ENCODE peak calls at places on chromosomes 12 and 14, in ten cellular contexts. A is A549, B is thyroid gland, M is tibial nerve, E is suprapubic skin, L is uterus, W is IMR-90, D is right lobe of liver, T is HepG2, N is transverse colon. I is an unnamed sample.

GRCh38 chr14:90660865-90661570 is 155.2 kb downstream of the TTC7B start:
- DNase-seq in A (no peak), B (peak), M (no peak), E (no peak), L (no peak), W (no peak), D (no peak), T (no peak), N (peak), I (no peak)

GRCh38 chr14:41016213-41016612 is 590.5 kb upstream of the LRFN5 start:
- DNase-seq in A (no peak), B (no peak), M (no peak), E (no peak), L (no peak), W (no peak), D (no peak), T (no peak), N (no peak), I (no peak)

GRCh38 chr14:58427289-58428010 is at the start of the genes KIAA0586 and TIMM9:
- DNase-seq in A (peak), B (peak), M (peak), E (peak), L (peak), W (peak), D (peak), T (peak), N (peak), I (peak)

GRCh38 chr12:42631507-42631906 is 42.0 kb upstream of the PRICKLE1 start:
- DNase-seq in A (no peak), B (no peak), M (no peak), E (no peak), L (no peak), W (peak), D (no peak), T (no peak), N (no peak), I (no peak)

GRCh38 chr14:20830831-20831230 is 28.2 kb upstream of the RNASE1 start:
- DNase-seq in A (no peak), B (no peak), M (no peak), E (no peak), L (no peak), W (no peak), D (no peak), T (no peak), N (no peak), I (no peak)

GRCh38 chr12:3263939-3264699 is 186.9 kb downstream of the TSPAN9 start:
- DNase-seq in A (no peak), B (no peak), M (no peak), E (no peak), L (no peak), W (no peak), D (no peak), T (no peak), N (no peak), I (no peak)

GRCh38 chr12:96194901-96195844 is 998 bp downstream of the ELK3 start:
- DNase-seq in A (peak), B (peak), M (no peak), E (peak), L (peak), W (peak), D (no peak), T (no peak), N (peak), I (peak)

GRCh38 chr14:86954623-86955022 is 1038.4 kb downstream of the GALC start:
- DNase-seq in A (no peak), B (no peak), M (no peak), E (no peak), L (no peak), W (no peak), D (no peak), T (no peak), N (no peak), I (no peak)

GRCh38 chr14:74658535-74659130 is 46.6 kb upstream of the LTBP2 start:
- DNase-seq in A (no peak), B (no peak), M (no peak), E (no peak), L (no peak), W (peak), D (no peak), T (no peak), N (no peak), I (no peak)

GRCh38 chr12:89947437-89948265 is 239.0 kb upstream of the ATP2B1 start:
- DNase-seq in A (peak), B (no peak), M (no peak), E (no peak), L (peak), W (peak), D (no peak), T (no peak), N (no peak), I (no peak)

GRCh38 chr12:81208193-81208946 is 130.5 kb downstream of the ACSS3 start:
- DNase-seq in A (no peak), B (no peak), M (no peak), E (no peak), L (peak), W (no peak), D (no peak), T (peak), N (peak), I (no peak)

GRCh38 chr14:96710060-96710636 is 87.0 kb upstream of the VRK1 start:
- DNase-seq in A (no peak), B (no peak), M (no peak), E (no peak), L (no peak), W (no peak), D (no peak), T (no peak), N (no peak), I (no peak)

GRCh38 chr12:26701604-26702215 is 131.3 kb downstream of the ITPR2 start:
- DNase-seq in A (peak), B (no peak), M (no peak), E (no peak), L (no peak), W (peak), D (no peak), T (peak), N (no peak), I (no peak)

GRCh38 chr12:130203151-130203550 is 40.9 kb downstream of the FZD10 start:
- DNase-seq in A (no peak), B (no peak), M (no peak), E (no peak), L (peak), W (no peak), D (no peak), T (no peak), N (no peak), I (no peak)

GRCh38 chr12:121011820-121012219 is 4.5 kb downstream of the C12orf43 start:
- DNase-seq in A (no peak), B (no peak), M (no peak), E (no peak), L (no peak), W (no peak), D (no peak), T (no peak), N (no peak), I (no peak)

GRCh38 chr12:13250416-13250815 is 53.9 kb downstream of the EMP1 start:
- DNase-seq in A (no peak), B (no peak), M (no peak), E (no peak), L (no peak), W (peak), D (no peak), T (no peak), N (no peak), I (no peak)

GRCh38 chr12:111361073-111361716 is 7.7 kb downstream of the PHETA1 start:
- DNase-seq in A (no peak), B (no peak), M (no peak), E (no peak), L (no peak), W (no peak), D (no peak), T (no peak), N (no peak), I (no peak)

GRCh38 chr12:38586652-38587219 is 270.2 kb downstream of the ALG10B start:
- DNase-seq in A (no peak), B (no peak), M (no peak), E (no peak), L (no peak), W (no peak), D (no peak), T (no peak), N (no peak), I (no peak)

GRCh38 chr12:50603817-50604639 is 99.2 kb downstream of the DIP2B start:
- DNase-seq in A (no peak), B (peak), M (peak), E (no peak), L (no peak), W (peak), D (no peak), T (no peak), N (no peak), I (no peak)

GRCh38 chr12:23630524-23630923 is 318.9 kb downstream of the SOX5 start:
- DNase-seq in A (no peak), B (no peak), M (no peak), E (no peak), L (no peak), W (no peak), D (no peak), T (no peak), N (no peak), I (no peak)

GRCh38 chr14:32027255-32027939 is 49.7 kb upstream of the ARHGAP5 start:
- DNase-seq in A (peak), B (no peak), M (no peak), E (no peak), L (no peak), W (peak), D (no peak), T (peak), N (no peak), I (no peak)

GRCh38 chr12:124438415-124439056 is 128.9 kb downstream of the NCOR2 start:
- DNase-seq in A (no peak), B (no peak), M (no peak), E (no peak), L (no peak), W (no peak), D (no peak), T (no peak), N (no peak), I (no peak)

GRCh38 chr12:48781750-48782456 is 7.0 kb downstream of the ADCY6 start:
- DNase-seq in A (no peak), B (no peak), M (no peak), E (no peak), L (no peak), W (no peak), D (no peak), T (no peak), N (no peak), I (no peak)

GRCh38 chr12:56229082-56229481 is 769 bp upstream of the SLC39A5 start:
- DNase-seq in A (no peak), B (no peak), M (no peak), E (no peak), L (no peak), W (no peak), D (no peak), T (no peak), N (no peak), I (no peak)

GRCh38 chr12:56234746-56235436 is 5.0 kb downstream of the SLC39A5 start:
- DNase-seq in A (no peak), B (no peak), M (no peak), E (no peak), L (no peak), W (no peak), D (no peak), T (no peak), N (no peak), I (peak)

GRCh38 chr12:56230449-56231183 is 765 bp downstream of the SLC39A5 start:
- DNase-seq in A (no peak), B (no peak), M (no peak), E (no peak), L (no peak), W (no peak), D (peak), T (peak), N (peak), I (peak)

GRCh38 chr12:56231184-56231582 is 1.3 kb downstream of the SLC39A5 start:
- DNase-seq in A (no peak), B (no peak), M (no peak), E (no peak), L (no peak), W (no peak), D (no peak), T (no peak), N (no peak), I (no peak)

GRCh38 chr12:56229819-56230448 is at the start of gene SLC39A5:
- DNase-seq in A (no peak), B (no peak), M (no peak), E (no peak), L (no peak), W (no peak), D (no peak), T (no peak), N (peak), I (peak)
- TF ChIP-seq POLR2A in A (no peak), B (no peak), M (no peak), E (no peak), L (no peak), W (no peak), D (no peak), T (no peak), N (no peak), I (no peak)

GRCh38 chr12:108640802-108641445 is 7.2 kb upstream of the SELPLG start:
- DNase-seq in A (no peak), B (no peak), M (no peak), E (peak), L (peak), W (peak), D (no peak), T (no peak), N (peak), I (no peak)

GRCh38 chr12:108637222-108637621 is 3.5 kb upstream of the SELPLG start:
- DNase-seq in A (no peak), B (no peak), M (no peak), E (peak), L (no peak), W (no peak), D (no peak), T (no peak), N (no peak), I (no peak)

GRCh38 chr12:108637631-108638030 is 3.9 kb upstream of the SELPLG start:
- DNase-seq in A (no peak), B (no peak), M (no peak), E (peak), L (no peak), W (no peak), D (no peak), T (no peak), N (no peak), I (no peak)

GRCh38 chr12:108638141-108638823 is 4.6 kb upstream of the SELPLG start:
- DNase-seq in A (no peak), B (no peak), M (no peak), E (peak), L (peak), W (no peak), D (no peak), T (no peak), N (peak), I (no peak)

DNA sequence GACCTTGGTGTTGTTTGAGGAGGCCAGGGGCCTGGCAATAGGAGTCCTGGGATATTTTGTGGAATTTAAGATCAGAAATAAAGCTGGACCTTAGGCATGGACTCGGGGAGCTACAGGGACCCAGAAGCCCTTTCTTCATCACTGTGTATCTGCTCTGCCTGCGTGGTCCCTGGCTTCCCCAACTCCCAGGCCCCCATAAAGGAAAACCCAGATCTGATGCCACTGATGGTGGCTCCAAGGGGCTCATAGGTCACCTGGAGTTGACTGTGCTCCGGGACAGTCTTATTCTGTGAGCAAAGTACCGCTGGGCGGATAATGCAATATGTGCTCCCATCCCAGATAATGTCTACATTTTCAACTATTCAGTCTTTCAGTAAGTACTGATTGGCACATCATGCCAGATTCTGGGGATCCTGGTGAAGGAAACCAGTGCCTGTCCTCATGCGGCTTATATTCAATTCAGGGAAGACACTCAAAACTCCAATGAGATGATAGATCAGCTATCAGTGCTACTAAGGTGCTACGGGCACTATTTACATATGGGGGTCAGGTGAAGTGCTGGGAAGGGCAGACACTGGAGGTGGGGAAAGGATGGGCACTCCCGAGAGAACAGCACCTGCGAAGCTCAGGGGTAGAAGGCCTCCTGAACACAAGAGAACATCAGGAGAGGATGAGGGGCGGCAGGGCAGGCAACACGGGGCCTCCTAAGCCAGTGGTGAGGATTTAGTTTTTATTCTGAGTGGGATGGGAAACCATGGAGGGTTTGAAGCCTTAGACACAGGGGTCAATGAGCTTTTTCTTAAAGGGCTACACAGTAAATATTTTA is 5.5 kb upstream of the SELPLG start:
- DNase-seq in A (no peak), B (no peak), M (no peak), E (peak), L (no peak), W (no peak), D (no peak), T (no peak), N (no peak), I (no peak)
- H3K27ac ChIP-seq in A (no peak), B (no peak), M (peak), E (peak), L (peak), W (no peak), D (no peak), T (no peak), N (peak), I (no peak)

GRCh38 chr12:107903377-107904061 is 129.0 kb downstream of the ASCL4 start:
- DNase-seq in A (peak), B (peak), M (peak), E (no peak), L (no peak), W (no peak), D (no peak), T (no peak), N (peak), I (peak)
- TF ChIP-seq POLR2A in A (peak), B (no peak), M (no peak), E (no peak), L (no peak), W (no peak), D (no peak), T (no peak), N (no peak), I (no peak)

GRCh38 chr14:68694516-68695235 is 98.2 kb downstream of the ZFP36L1 start:
- DNase-seq in A (no peak), B (no peak), M (no peak), E (peak), L (peak), W (peak), D (peak), T (no peak), N (no peak), I (no peak)

GRCh38 chr14:68696721-68697495 is 96.0 kb downstream of the ZFP36L1 start:
- DNase-seq in A (no peak), B (no peak), M (no peak), E (peak), L (peak), W (no peak), D (no peak), T (no peak), N (no peak), I (no peak)

GRCh38 chr14:68695871-68696665 is 96.8 kb downstream of the ZFP36L1 start:
- DNase-seq in A (no peak), B (no peak), M (no peak), E (peak), L (peak), W (no peak), D (no peak), T (no peak), N (no peak), I (no peak)

GRCh38 chr14:68693926-68694325 is 98.9 kb downstream of the ZFP36L1 start:
- DNase-seq in A (no peak), B (no peak), M (no peak), E (peak), L (no peak), W (no peak), D (no peak), T (no peak), N (no peak), I (no peak)

DNA sequence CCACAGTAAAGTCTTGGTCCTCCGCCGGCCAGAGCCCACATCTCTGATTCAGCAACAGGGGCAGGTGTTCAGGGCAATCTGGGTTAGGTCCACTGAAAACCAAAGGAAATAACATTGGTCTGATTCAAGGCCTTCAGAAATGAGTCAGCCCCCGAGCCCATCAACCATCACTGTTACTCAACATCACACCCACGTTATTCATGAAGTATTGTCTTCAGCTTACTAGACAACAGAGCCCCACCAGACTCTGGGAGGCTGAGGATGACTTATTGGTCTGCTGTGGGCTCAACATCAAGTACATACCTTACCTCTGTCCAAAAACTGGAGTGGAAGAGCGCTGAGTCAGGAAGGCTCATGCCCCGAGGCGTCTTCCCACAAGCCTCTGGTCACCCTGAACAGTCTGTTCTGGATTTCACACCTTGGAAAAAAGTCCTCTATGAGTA is 97.5 kb downstream of the ZFP36L1 start:
- DNase-seq in A (peak), B (no peak), M (no peak), E (peak), L (peak), W (peak), D (peak), T (peak), N (no peak), I (no peak)
- H3K27ac ChIP-seq in A (peak), B (no peak), M (peak), E (peak), L (peak), W (peak), D (no peak), T (no peak), N (peak), I (no peak)

GRCh38 chr12:53482626-53483165 is 16.6 kb downstream of the MAP3K12 start:
- DNase-seq in A (no peak), B (no peak), M (no peak), E (no peak), L (peak), W (no peak), D (no peak), T (no peak), N (no peak), I (no peak)

GRCh38 chr12:53483979-53484377 is 15.3 kb downstream of the MAP3K12 start:
- DNase-seq in A (no peak), B (no peak), M (no peak), E (no peak), L (no peak), W (no peak), D (no peak), T (no peak), N (no peak), I (no peak)

GRCh38 chr12:53481957-53482586 is 17.2 kb downstream of the MAP3K12 start:
- DNase-seq in A (peak), B (no peak), M (no peak), E (no peak), L (no peak), W (no peak), D (no peak), T (peak), N (no peak), I (no peak)

GRCh38 chr12:53484686-53485567 is 14.3 kb downstream of the MAP3K12 start:
- DNase-seq in A (no peak), B (no peak), M (no peak), E (no peak), L (no peak), W (no peak), D (no peak), T (no peak), N (no peak), I (no peak)

GRCh38 chr12:53483225-53483978 is 15.9 kb downstream of the MAP3K12 start:
- DNase-seq in A (no peak), B (no peak), M (no peak), E (no peak), L (peak), W (no peak), D (no peak), T (no peak), N (peak), I (no peak)
- TF ChIP-seq POLR2A in A (no peak), B (no peak), M (no peak), E (no peak), L (no peak), W (no peak), D (no peak), T (peak), N (no peak), I (no peak)

GRCh38 chr12:53984901-53985357 is at the start of gene HOXC10:
- DNase-seq in A (peak), B (peak), M (peak), E (peak), L (peak), W (peak), D (peak), T (peak), N (peak), I (peak)
- H3K27ac ChIP-seq in A (peak), B (no peak), M (peak), E (peak), L (peak), W (no peak), D (no peak), T (no peak), N (no peak), I (no peak)

I was measured in body of pancreas.